ENCODE peak calls at places on chromosomes 12 and 14, in nine cellular contexts. A, X, J, D, Z, L, P, O and K are unnamed samples.

GRCh38 chr12:50572760-50573159 is 68.0 kb downstream of the DIP2B start:
- DNase-seq in A (no peak), X (no peak), J (no peak), D (no peak), Z (no peak), L (no peak), P (no peak), O (no peak), K (no peak)

GRCh38 chr14:63435838-63436237 is 107.3 kb downstream of the PPP2R5E start:
- DNase-seq in A (no peak), X (no peak), J (no peak), D (no peak), Z (peak; percentile 40), L (no peak), P (no peak), O (peak; percentile 89), K (no peak)

GRCh38 chr12:12333407-12333831 is 16.6 kb downstream of the MANSC1 start:
- DNase-seq in A (no peak), X (no peak), J (no peak), D (no peak), Z (no peak), L (no peak), P (peak; percentile 27), O (no peak), K (no peak)

GRCh38 chr12:93803408-93803807 is 126.2 kb downstream of the CRADD start:
- DNase-seq in A (no peak), X (no peak), J (no peak), D (no peak), Z (peak; percentile 74), L (no peak), P (no peak), O (no peak), K (no peak)

GRCh38 chr12:10952645-10953044 is 13.6 kb upstream of the TAS2R14 start:
- DNase-seq in A (no peak), X (no peak), J (no peak), D (no peak), Z (no peak), L (no peak), P (no peak), O (no peak), K (no peak)

GRCh38 chr14:94390372-94391086 is 2.1 kb upstream of the SERPINA1 start:
- DNase-seq in A (no peak), X (no peak), J (no peak), D (no peak), Z (no peak), L (peak; percentile 24), P (peak; percentile 72), O (peak; percentile 97), K (no peak)

GRCh38 chr14:73457050-73457934 is 1.1 kb downstream of the NUMB start:
- DNase-seq in A (no peak), X (peak; percentile 18), J (peak; percentile 36), D (no peak), Z (no peak), L (peak; percentile 66), P (peak; percentile 32), O (peak; percentile 86), K (peak; percentile 33)

GRCh38 chr14:64763801-64764511 is 59.7 kb downstream of the PLEKHG3 start:
- DNase-seq in A (no peak), X (no peak), J (no peak), D (no peak), Z (peak; percentile 31), L (peak; percentile 46), P (peak; percentile 23), O (peak; percentile 75), K (no peak)

GRCh38 chr12:64404470-64405446 is 566 bp downstream of the XPOT start:
- DNase-seq in A (no peak), X (peak; percentile 39), J (peak; percentile 59), D (peak; percentile 29), Z (peak; percentile 47), L (peak; percentile 64), P (peak; percentile 79), O (peak; percentile 90), K (no peak)

GRCh38 chr12:121295746-121296617 is 527 bp downstream of the CAMKK2 start:
- DNase-seq in A (peak; percentile 35), X (peak; percentile 16), J (peak; percentile 41), D (peak; percentile 6), Z (no peak), L (peak; percentile 44), P (peak; percentile 43), O (peak; percentile 86), K (no peak)

GRCh38 chr12:27732281-27732680 is 21.6 kb downstream of the MRPS35 start:
- DNase-seq in A (no peak), X (no peak), J (no peak), D (no peak), Z (no peak), L (peak; percentile 50), P (peak; percentile 31), O (no peak), K (no peak)

GRCh38 chr14:77965919-77966435 is 166.1 kb downstream of the ADCK1 start:
- DNase-seq in A (peak; percentile 21), X (no peak), J (peak; percentile 59), D (no peak), Z (no peak), L (peak; percentile 77), P (peak; percentile 34), O (peak; percentile 88), K (no peak)

GRCh38 chr12:5043589-5044419 is at the start of gene KCNA5:
- DNase-seq in A (peak; percentile 44), X (peak; percentile 28), J (no peak), D (no peak), Z (no peak), L (peak; percentile 74), P (no peak), O (peak; percentile 68), K (no peak)

GRCh38 chr14:64210211-64210610 is 84.0 kb downstream of the ESR2 start:
- DNase-seq in A (no peak), X (no peak), J (no peak), D (no peak), Z (no peak), L (no peak), P (no peak), O (no peak), K (no peak)

GRCh38 chr12:43807361-43807760 is 1.2 kb upstream of the TWF1 start:
- DNase-seq in A (no peak), X (no peak), J (no peak), D (no peak), Z (no peak), L (no peak), P (no peak), O (no peak), K (no peak)

GRCh38 chr12:43806737-43807072 is 588 bp upstream of the TWF1 start:
- DNase-seq in A (no peak), X (no peak), J (no peak), D (no peak), Z (no peak), L (no peak), P (no peak), O (no peak), K (no peak)

GRCh38 chr12:43805149-43805856 is 814 bp downstream of the TWF1 start:
- DNase-seq in A (no peak), X (no peak), J (peak; percentile 26), D (no peak), Z (no peak), L (peak; percentile 8), P (no peak), O (no peak), K (no peak)

GRCh38 chr12:43812042-43812441 is 5.9 kb upstream of the TWF1 start:
- DNase-seq in A (no peak), X (no peak), J (no peak), D (no peak), Z (no peak), L (no peak), P (no peak), O (no peak), K (no peak)

GRCh38 chr12:43805857-43806736 is at the start of gene TWF1:
- DNase-seq in A (peak; percentile 84), X (peak; percentile 80), J (peak; percentile 92), D (peak; percentile 81), Z (no peak), L (peak; percentile 87), P (peak; percentile 84), O (peak; percentile 95), K (peak; percentile 63)
- TF ChIP-seq CTCF in A (peak; percentile 44), X (peak; percentile 51), J (no peak), D (no peak), Z (peak; percentile 53), L (no peak), P (peak; percentile 32), O (peak; percentile 34), K (no peak)

GRCh38 chr14:71261206-71261605 is 353.9 kb downstream of the PCNX1 start:
- DNase-seq in A (no peak), X (no peak), J (no peak), D (no peak), Z (peak; percentile 80), L (no peak), P (no peak), O (no peak), K (no peak)

GRCh38 chr14:71264260-71264659 is 357.0 kb downstream of the PCNX1 start:
- DNase-seq in A (no peak), X (no peak), J (no peak), D (no peak), Z (no peak), L (peak; percentile 13), P (no peak), O (no peak), K (no peak)

GRCh38 chr14:71267691-71268090 is 360.4 kb downstream of the PCNX1 start:
- DNase-seq in A (no peak), X (no peak), J (no peak), D (no peak), Z (no peak), L (no peak), P (no peak), O (no peak), K (no peak)

GRCh38 chr14:71266994-71267636 is 359.9 kb downstream of the PCNX1 start:
- DNase-seq in A (no peak), X (no peak), J (peak; percentile 49), D (no peak), Z (no peak), L (no peak), P (no peak), O (no peak), K (no peak)

GRCh38 chr14:71262466-71262865 is 355.2 kb downstream of the PCNX1 start:
- DNase-seq in A (no peak), X (no peak), J (no peak), D (no peak), Z (no peak), L (no peak), P (no peak), O (no peak), K (no peak)
- TF ChIP-seq CTCF in A (no peak), X (no peak), J (no peak), D (no peak), Z (no peak), L (no peak), P (no peak), O (no peak), K (no peak)

GRCh38 chr12:71938728-71939385 is at the start of gene TPH2:
- DNase-seq in A (peak; percentile 82), X (peak; percentile 90), J (peak; percentile 17), D (peak; percentile 11), Z (no peak), L (peak; percentile 96), P (peak; percentile 82), O (peak; percentile 63), K (no peak)
- TF ChIP-seq CTCF in A (peak; percentile 79), X (peak; percentile 75), J (peak; percentile 61), D (no peak), Z (peak; percentile 63), L (peak; percentile 78), P (peak; percentile 78), O (peak; percentile 40), K (no peak)

DNA sequence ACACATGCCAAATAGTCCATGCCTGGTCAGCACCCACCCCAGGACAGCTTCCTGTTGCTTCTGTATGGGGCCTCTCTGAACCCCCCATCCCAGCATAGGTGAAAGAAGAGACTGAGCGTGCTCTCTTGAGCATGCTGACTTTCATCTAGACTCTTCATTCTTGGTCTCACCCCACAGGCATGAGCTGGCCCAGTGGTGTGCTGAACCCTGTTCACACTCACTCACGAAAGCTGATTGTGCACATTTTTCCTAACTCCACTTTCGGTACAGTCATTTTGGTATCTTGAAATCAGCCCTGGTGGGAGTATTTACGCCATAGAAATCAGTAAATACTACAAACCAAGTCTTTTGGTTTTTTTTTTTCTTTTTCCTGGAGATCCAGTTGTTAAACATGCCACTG is 101.6 kb downstream of the STAB2 start:
- DNase-seq in A (no peak), X (no peak), J (no peak), D (no peak), Z (no peak), L (no peak), P (no peak), O (no peak), K (no peak)
- TF ChIP-seq CTCF in A (no peak), X (no peak), J (no peak), D (no peak), Z (no peak), L (no peak), P (no peak), O (no peak), K (no peak)